ENCODE peak calls at places on chromosomes 16 and 17, in four cellular contexts. A, G, K and L are unnamed samples.

GRCh38 chr16:84924339-84925091 is 86.8 kb downstream of the ZDHHC7 start:
- DNase-seq in K (no peak), A (no peak), G (no peak), L (peak; percentile 67)

GRCh38 chr17:82789806-82790205 is 37.9 kb downstream of the TBCD start:
- DNase-seq in A (no peak), G (no peak), K (no peak), L (no peak)

GRCh38 chr16:71406316-71406715 is 35.5 kb downstream of the TLE7 start:
- DNase-seq in A (no peak), G (no peak), K (no peak), L (no peak)

GRCh38 chr17:77828749-77829539 is 129.6 kb upstream of the TNRC6C start:
- DNase-seq in K (no peak), G (no peak), A (no peak), L (no peak)

GRCh38 chr16:15672514-15673167 is 22.6 kb downstream of the NDE1 start:
- DNase-seq in G (peak; percentile 3), K (peak; percentile 86), A (peak; percentile 96), L (peak; percentile 37)

GRCh38 chr17:4711671-4712111 is 1.3 kb downstream of the ARRB2 start:
- DNase-seq in A (no peak), G (no peak), K (no peak), L (peak; percentile 94)

GRCh38 chr16:74577882-74578366 is 29.0 kb downstream of the GLG1 start:
- DNase-seq in K (no peak), G (no peak), A (peak; percentile 88), L (no peak)

GRCh38 chr17:17558431-17558830 is 33.1 kb downstream of the PEMT start:
- DNase-seq in G (no peak), A (no peak), K (no peak), L (no peak)

GRCh38 chr16:66315210-66315825 is 51.2 kb upstream of the CDH5 start:
- DNase-seq in A (peak; percentile 70), G (peak; percentile 81), K (peak; percentile 64), L (peak; percentile 70)

GRCh38 chr17:35460354-35460851 is 11.8 kb upstream of the SLFN13 start:
- DNase-seq in G (peak; percentile 87), K (peak; percentile 82), A (no peak), L (peak; percentile 77)

GRCh38 chr17:78299052-78299451 is 60.8 kb downstream of the SOCS3 start:
- DNase-seq in G (no peak), K (no peak), A (no peak), L (no peak)

GRCh38 chr17:74754832-74755231 is 6.4 kb downstream of the NHERF1 start:
- DNase-seq in G (no peak), A (no peak), K (no peak), L (peak; percentile 50)

GRCh38 chr17:74751210-74751529 is 2.7 kb downstream of the NHERF1 start:
- DNase-seq in K (no peak), G (no peak), A (no peak), L (no peak)

GRCh38 chr17:74750327-74751069 is 2.1 kb downstream of the NHERF1 start:
- DNase-seq in A (no peak), G (no peak), K (no peak), L (peak; percentile 97)

GRCh38 chr17:74752415-74752814 is 4.0 kb downstream of the NHERF1 start:
- DNase-seq in K (no peak), G (no peak), A (no peak), L (no peak)

DNA sequence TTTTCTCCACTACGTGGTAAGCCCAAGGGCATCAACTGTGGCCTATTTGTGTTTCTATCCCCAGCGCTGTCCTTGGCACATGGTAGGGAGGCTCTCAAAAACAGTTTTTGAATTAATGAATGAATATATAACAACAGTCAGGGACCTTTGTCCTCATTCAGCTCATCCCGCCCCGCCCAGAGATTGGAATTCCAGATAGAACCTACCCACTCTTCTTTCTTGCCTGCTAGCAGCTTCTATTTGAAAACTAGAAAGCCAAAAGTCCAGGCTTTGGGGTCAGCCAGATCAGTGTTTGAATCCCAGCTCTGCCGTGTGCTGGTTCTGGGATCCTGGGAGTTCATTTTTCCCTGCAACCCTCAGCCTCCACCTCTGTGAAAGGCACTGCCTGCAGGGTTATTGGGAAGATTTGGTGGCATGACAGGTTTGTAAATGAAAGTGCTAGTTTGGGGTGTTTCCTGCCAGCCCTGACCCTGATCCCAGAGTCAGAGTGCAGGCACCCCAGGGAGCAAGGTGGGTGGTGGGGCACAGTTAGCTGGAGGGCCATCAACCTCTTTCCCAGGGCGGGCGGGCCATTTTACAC is 4.5 kb downstream of the NHERF1 start:
- DNase-seq in K (no peak), G (no peak), A (no peak), L (peak; percentile 82)
- H3K4me1 ChIP-seq in K (peaks cover 72% of the 10 kb centered on the region), G (peaks cover 19% of the 10 kb centered on the region), A (peaks cover 8% of the 10 kb centered on the region), L (peaks cover 24% of the 10 kb centered on the region)

DNA sequence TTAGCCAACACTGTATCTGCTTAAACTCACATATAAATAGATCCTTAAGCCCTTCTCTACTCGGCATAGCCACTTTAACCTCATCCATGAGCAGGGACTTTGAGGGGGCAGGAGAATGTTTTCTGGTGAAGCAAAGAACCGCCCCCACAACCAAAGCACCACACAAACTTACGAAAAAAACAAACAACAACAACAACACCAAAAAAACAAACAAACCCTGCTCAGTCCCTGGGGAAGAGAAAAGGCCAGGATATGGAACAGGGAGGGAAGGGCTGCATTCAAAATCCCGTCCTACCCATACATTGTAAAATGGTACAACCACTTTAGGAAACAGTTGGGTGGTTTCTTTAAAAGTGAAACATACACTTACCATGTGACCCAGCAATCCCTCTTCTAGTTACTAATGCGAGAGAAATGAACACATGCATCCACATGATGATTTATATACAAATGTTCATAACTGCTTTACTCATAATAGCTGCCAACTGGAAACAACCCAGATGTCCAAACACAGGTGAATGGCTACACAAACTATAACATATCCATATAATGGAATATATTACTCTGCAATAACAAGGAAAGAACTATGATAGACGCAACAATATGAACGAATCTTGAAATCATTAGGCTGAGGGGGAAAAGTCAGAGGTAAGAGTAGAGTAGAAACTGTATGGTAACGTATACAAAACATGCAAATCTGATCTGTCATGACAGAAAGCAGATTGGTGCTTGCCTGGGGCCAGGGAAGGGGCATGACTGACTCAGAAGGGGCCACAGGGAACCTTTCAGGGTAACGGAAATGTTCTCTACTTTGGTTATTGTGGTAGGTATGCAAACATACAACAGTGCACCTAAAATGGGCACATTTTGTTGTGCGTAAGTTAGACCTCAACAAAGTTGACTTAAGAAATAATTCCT is 37.7 kb upstream of the TOB1 start:
- DNase-seq in K (peak; percentile 71), G (no peak), A (peak; percentile 84), L (no peak)
- H3K27ac ChIP-seq in K (peak overlapping the region; percentile 55), G (no peak overlapping the region), A (peak overlapping the region; percentile 80), L (peak overlapping the region; percentile 80)

GRCh38 chr17:16491703-16492612 is at the start of gene LRRC75A:
- DNase-seq in A (peak; percentile 16), K (peak; percentile 66), G (peak; percentile 58), L (peak; percentile 60)
- H3K4me1 ChIP-seq in A (no peaks in the 10 kb centered on the region), K (peaks cover 7% of the 10 kb centered on the region), G (peaks cover 3% of the 10 kb centered on the region), L (peaks cover 11% of the 10 kb centered on the region)

DNA sequence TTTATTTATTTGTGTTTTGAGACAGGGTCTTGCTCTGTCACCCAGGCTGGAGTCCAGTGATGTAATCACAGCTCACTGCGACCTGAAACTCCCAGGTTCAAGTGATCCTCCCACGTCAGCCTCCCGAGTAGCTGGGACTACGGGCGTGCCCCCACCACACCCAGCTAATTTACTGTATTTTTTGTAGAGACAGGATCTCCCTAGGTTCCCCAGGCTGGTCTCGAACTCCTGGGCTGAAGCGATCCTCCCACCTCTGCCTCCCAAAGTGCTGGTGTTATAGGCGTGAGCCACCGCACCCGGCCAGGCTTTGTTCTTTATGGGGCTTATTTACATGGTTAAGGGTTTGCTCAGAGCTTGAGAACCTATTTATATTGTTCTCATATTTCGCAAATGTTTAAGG is 5.8 kb upstream of the MEIOB start:
- DNase-seq in K (no peak), A (no peak), G (no peak), L (peak; percentile 44)
- H3K27ac ChIP-seq in K (no peak overlapping the region), A (no peak overlapping the region), G (no peak overlapping the region), L (no peak overlapping the region)

GRCh38 chr16:591892-592517 is 2.1 kb downstream of the RAB40C start:
- DNase-seq in K (no peak), A (no peak), G (no peak), L (no peak)
- H3K4me1 ChIP-seq in K (peaks cover 24% of the 10 kb centered on the region), A (peaks cover 13% of the 10 kb centered on the region), G (peaks cover 3% of the 10 kb centered on the region), L (peaks cover 4% of the 10 kb centered on the region)